ENCODE peak calls at places on chromosomes 4 and X, in five cellular contexts. T is putamen, K is NCI-H2029 treated with DMSO at 0.1 percent for 48 hours, Y is mucosa of descending colon, E is fibroblast of villous mesenchyme. J is an unnamed sample.

GRCh38 chrX:1358793-1359476 is 22.4 kb downstream of the IL3RA start:
- DNase-seq in T (no peak), K (no peak), Y (no peak), E (no peak), J (no peak)

GRCh38 chr4:14943749-14944148 is 58.5 kb upstream of the CPEB2 start:
- DNase-seq in T (no peak), K (no peak), Y (no peak), E (no peak), J (no peak)

GRCh38 chrX:133668225-133668931 is 253.1 kb upstream of the GPC4 start:
- DNase-seq in T (no peak), K (no peak), Y (no peak), E (no peak), J (no peak)

GRCh38 chr4:8922481-8922880 is 50.8 kb upstream of the HMX1 start:
- DNase-seq in T (no peak), K (no peak), Y (no peak), E (no peak), J (no peak)

GRCh38 chrX:13119386-13119785 is 75.0 kb upstream of the FAM9C start:
- DNase-seq in T (no peak), K (no peak), Y (no peak), E (peak), J (no peak)

GRCh38 chr4:150009533-150009932 is 68.7 kb upstream of the DCLK2 start:
- DNase-seq in T (no peak), K (no peak), Y (no peak), E (no peak), J (no peak)

GRCh38 chr4:185096032-185096653 is 46.9 kb upstream of the SLC25A4 start:
- DNase-seq in T (peak), K (no peak), Y (peak), E (peak), J (no peak)

GRCh38 chrX:48043056-48043455 is 28.4 kb downstream of the ZNF630 start:
- DNase-seq in T (no peak), K (no peak), Y (no peak), E (peak), J (no peak)

GRCh38 chr4:152696764-152697250 is 17.0 kb upstream of the TMEM154 start:
- DNase-seq in T (peak), K (no peak), Y (peak), E (no peak), J (no peak)

GRCh38 chr4:84503495-84504437 is 4.7 kb upstream of the NKX6-1 start:
- DNase-seq in T (peak), K (peak), Y (peak), E (peak), J (peak)

GRCh38 chrX:123392921-123393320 is 208.8 kb downstream of the GRIA3 start:
- DNase-seq in T (no peak), K (no peak), Y (no peak), E (no peak), J (no peak)

GRCh38 chr4:88526221-88526815 is 2.7 kb upstream of the PYURF start:
- DNase-seq in T (no peak), K (no peak), Y (no peak), E (peak), J (no peak)

GRCh38 chr4:150385606-150386005 is 196.3 kb upstream of the MAB21L2 start:
- DNase-seq in T (no peak), K (peak), Y (peak), E (peak), J (peak)

GRCh38 chr4:57676394-57676793 is 566.2 kb upstream of the IGFBP7 start:
- DNase-seq in T (no peak), K (no peak), Y (no peak), E (no peak), J (no peak)

GRCh38 chr4:126354784-126355183 is 1040.0 kb downstream of the FAT4 start:
- DNase-seq in T (no peak), K (no peak), Y (no peak), E (no peak), J (no peak)

GRCh38 chrX:79161655-79162054 is 17.2 kb downstream of the GPR174 start:
- DNase-seq in T (no peak), K (no peak), Y (peak), E (no peak), J (no peak)

GRCh38 chr4:123936615-123937014 is 540.0 kb downstream of the SPRY1 start:
- DNase-seq in T (no peak), K (no peak), Y (no peak), E (peak), J (no peak)

GRCh38 chr4:81257021-81257420 is 42.0 kb upstream of the PRKG2 start:
- DNase-seq in T (no peak), K (no peak), Y (no peak), E (no peak), J (peak)

GRCh38 chr4:102663073-102663472 is 97.7 kb downstream of the MANBA start:
- DNase-seq in T (no peak), K (no peak), Y (no peak), E (peak), J (no peak)

GRCh38 chr4:6192245-6192644 is 8.1 kb downstream of the JAKMIP1 start:
- DNase-seq in T (no peak), K (no peak), Y (no peak), E (no peak), J (no peak)

GRCh38 chrX:118975831-118976598 is 1.6 kb downstream of the LONRF3 start:
- DNase-seq in T (no peak), K (no peak), Y (peak), E (peak), J (no peak)

GRCh38 chr4:147360301-147360700 is 120.6 kb upstream of the EDNRA start:
- DNase-seq in T (peak), K (no peak), Y (no peak), E (peak), J (peak)

GRCh38 chrX:133783273-133783672 is 202.1 kb downstream of the GPC3 start:
- DNase-seq in T (no peak), K (no peak), Y (no peak), E (no peak), J (no peak)

J was measured in amniotic stem cell.